ENCODE peak calls at places on chromosomes 12 and 14, in five cellular contexts. One of them, this sample, is unnamed.

GRCh38 chr12:70721958-70722357 is 84.7 kb upstream of the PTPRB start:
- DNase-seq in heart right ventricle: no peak
- DNase-seq in heart left ventricle: no peak
- DNase-seq in CD8-positive, alpha-beta T cell: no peak
- DNase-seq in IMR-90: no peak
- DNase-seq in this sample: no peak

GRCh38 chr12:103880299-103881142 is 39.5 kb upstream of the NT5DC3 start:
- DNase-seq in heart left ventricle: no peak
- DNase-seq in heart right ventricle: no peak
- DNase-seq in CD8-positive, alpha-beta T cell: no peak
- DNase-seq in IMR-90: no peak
- DNase-seq in this sample: no peak

GRCh38 chr12:131422744-131423143 is 288.1 kb upstream of the SFSWAP start:
- DNase-seq in IMR-90: no peak
- DNase-seq in heart left ventricle: no peak
- DNase-seq in CD8-positive, alpha-beta T cell: no peak
- DNase-seq in heart right ventricle: no peak
- DNase-seq in this sample: no peak

GRCh38 chr12:129079719-129080118 is 226.4 kb downstream of the GLT1D1 start:
- DNase-seq in heart right ventricle: no peak
- DNase-seq in CD8-positive, alpha-beta T cell: no peak
- DNase-seq in heart left ventricle: no peak
- DNase-seq in IMR-90: no peak
- DNase-seq in this sample: no peak

GRCh38 chr12:116708826-116709756 is 28.8 kb downstream of the SPRING1 start:
- DNase-seq in heart left ventricle: no peak
- DNase-seq in CD8-positive, alpha-beta T cell: peak
- DNase-seq in heart right ventricle: peak
- DNase-seq in IMR-90: peak
- DNase-seq in this sample: no peak

GRCh38 chr12:93115646-93116045 is 186.6 kb upstream of the EEA1 start:
- DNase-seq in CD8-positive, alpha-beta T cell: no peak
- DNase-seq in heart right ventricle: peak
- DNase-seq in heart left ventricle: peak
- DNase-seq in IMR-90: peak
- DNase-seq in this sample: no peak

GRCh38 chr12:62767506-62767905 is 167.4 kb downstream of the PPM1H start:
- DNase-seq in heart right ventricle: no peak
- DNase-seq in IMR-90: peak
- DNase-seq in CD8-positive, alpha-beta T cell: no peak
- DNase-seq in heart left ventricle: no peak
- DNase-seq in this sample: no peak

GRCh38 chr14:75249251-75249957 is 29.2 kb upstream of the FOS start:
- DNase-seq in heart left ventricle: no peak
- DNase-seq in IMR-90: no peak
- DNase-seq in CD8-positive, alpha-beta T cell: peak
- DNase-seq in heart right ventricle: no peak
- DNase-seq in this sample: peak

GRCh38 chr14:73741386-73741875 is 27.2 kb upstream of the PNMA1 start:
- DNase-seq in heart left ventricle: peak
- DNase-seq in CD8-positive, alpha-beta T cell: no peak
- DNase-seq in IMR-90: peak
- DNase-seq in heart right ventricle: peak
- DNase-seq in this sample: peak

GRCh38 chr12:94175763-94176660 is 27.6 kb downstream of the PLXNC1 start:
- DNase-seq in CD8-positive, alpha-beta T cell: no peak
- DNase-seq in heart right ventricle: no peak
- DNase-seq in IMR-90: peak
- DNase-seq in heart left ventricle: no peak
- DNase-seq in this sample: no peak

DNA sequence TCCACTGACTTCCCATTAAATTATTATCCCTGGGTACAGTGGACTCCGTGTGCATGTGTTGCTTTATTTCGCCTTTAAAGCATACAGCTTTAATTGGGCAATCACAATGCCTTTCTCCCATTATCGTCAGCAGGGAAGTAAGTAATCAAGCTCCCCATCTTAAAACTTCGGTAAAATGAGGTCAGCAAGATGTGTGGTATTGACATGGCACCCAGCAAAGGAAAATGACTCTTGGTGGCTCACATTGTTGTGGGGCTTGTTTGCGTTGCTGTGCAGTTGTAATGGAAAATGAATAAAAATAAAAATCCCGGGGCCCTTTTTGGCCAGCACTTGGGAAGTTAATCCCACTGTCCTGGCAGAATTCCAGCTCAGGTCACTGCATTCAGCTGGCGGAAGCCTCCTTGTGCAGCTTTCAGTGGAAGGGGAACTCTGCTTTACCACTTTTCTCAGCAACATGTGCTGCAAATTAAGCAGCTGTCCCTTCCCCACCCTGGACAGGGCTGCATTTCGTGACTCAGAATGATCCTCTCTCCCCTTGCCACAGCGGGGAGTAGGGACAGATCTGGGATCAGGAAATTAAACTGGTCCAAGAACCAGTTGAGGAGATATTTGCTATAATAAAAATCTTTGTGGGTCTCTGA is 13.9 kb upstream of the ATP2A2 start:
- DNase-seq in heart left ventricle: peak
- DNase-seq in CD8-positive, alpha-beta T cell: no peak
- DNase-seq in heart right ventricle: peak
- DNase-seq in IMR-90: peak
- DNase-seq in this sample: no peak
- H3K27ac ChIP-seq in heart left ventricle: peak
- H3K27ac ChIP-seq in CD8-positive, alpha-beta T cell: no peak
- H3K27ac ChIP-seq in heart right ventricle: no peak
- H3K27ac ChIP-seq in IMR-90: peak
- H3K27ac ChIP-seq in this sample: peak

DNA sequence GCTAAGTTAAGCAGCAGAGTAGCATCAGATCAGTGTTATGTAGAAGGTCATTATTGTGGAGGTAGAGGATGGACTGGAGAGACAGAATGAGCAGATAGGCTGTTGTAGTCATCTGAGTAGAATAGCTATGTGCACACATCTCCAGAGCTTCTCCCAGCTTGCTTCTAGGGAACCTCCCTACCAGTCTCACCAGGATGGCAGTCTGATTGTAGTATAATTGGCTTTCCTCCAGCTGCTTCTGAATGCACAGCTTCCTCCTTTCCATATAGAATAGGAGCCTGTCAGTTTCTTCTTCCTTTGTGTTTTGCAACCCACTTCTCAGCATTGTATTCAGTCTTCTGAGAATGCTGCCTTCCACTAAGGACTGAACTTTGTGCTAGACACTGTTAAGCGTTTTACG is 2.1 kb upstream of the CSAD start:
- DNase-seq in heart left ventricle: no peak
- DNase-seq in heart right ventricle: no peak
- DNase-seq in IMR-90: no peak
- DNase-seq in CD8-positive, alpha-beta T cell: no peak
- DNase-seq in this sample: no peak
- H3K4me3 ChIP-seq in heart left ventricle: no peak
- H3K4me3 ChIP-seq in heart right ventricle: no peak
- H3K4me3 ChIP-seq in IMR-90: peak
- H3K4me3 ChIP-seq in CD8-positive, alpha-beta T cell: peak
- H3K4me3 ChIP-seq in this sample: peak

DNA sequence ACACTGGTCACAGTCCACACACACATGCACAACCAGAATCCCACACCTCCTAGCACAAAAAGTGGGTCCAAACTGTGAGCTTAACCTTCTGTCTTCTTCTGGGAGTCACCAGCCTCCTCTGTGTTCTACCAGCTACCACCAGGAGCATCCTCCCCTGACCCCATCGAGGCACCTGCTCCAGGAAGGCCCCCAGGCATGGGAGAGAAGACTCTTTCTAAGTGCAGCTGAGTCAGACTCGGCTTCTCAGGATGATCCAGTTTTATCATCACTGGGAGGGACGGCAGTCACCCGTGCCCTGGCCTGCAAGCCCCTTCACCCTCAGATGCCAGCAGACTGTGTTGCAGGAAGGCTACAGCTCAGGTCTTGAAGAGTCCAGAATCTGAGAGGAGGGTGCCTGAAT is 7.9 kb upstream of the ENDOU start:
- DNase-seq in CD8-positive, alpha-beta T cell: no peak
- DNase-seq in heart right ventricle: no peak
- DNase-seq in IMR-90: no peak
- DNase-seq in heart left ventricle: no peak
- DNase-seq in this sample: no peak
- H3K27ac ChIP-seq in CD8-positive, alpha-beta T cell: no peak
- H3K27ac ChIP-seq in heart right ventricle: no peak
- H3K27ac ChIP-seq in IMR-90: no peak
- H3K27ac ChIP-seq in heart left ventricle: no peak
- H3K27ac ChIP-seq in this sample: no peak

GRCh38 chr12:20188930-20189653 is 179.2 kb upstream of the PDE3A start:
- DNase-seq in heart right ventricle: no peak
- DNase-seq in heart left ventricle: no peak
- DNase-seq in IMR-90: no peak
- DNase-seq in CD8-positive, alpha-beta T cell: no peak
- DNase-seq in this sample: no peak
- H3K4me3 ChIP-seq in heart right ventricle: no peak
- H3K4me3 ChIP-seq in heart left ventricle: no peak
- H3K4me3 ChIP-seq in IMR-90: no peak
- H3K4me3 ChIP-seq in CD8-positive, alpha-beta T cell: no peak
- H3K4me3 ChIP-seq in this sample: no peak

DNA sequence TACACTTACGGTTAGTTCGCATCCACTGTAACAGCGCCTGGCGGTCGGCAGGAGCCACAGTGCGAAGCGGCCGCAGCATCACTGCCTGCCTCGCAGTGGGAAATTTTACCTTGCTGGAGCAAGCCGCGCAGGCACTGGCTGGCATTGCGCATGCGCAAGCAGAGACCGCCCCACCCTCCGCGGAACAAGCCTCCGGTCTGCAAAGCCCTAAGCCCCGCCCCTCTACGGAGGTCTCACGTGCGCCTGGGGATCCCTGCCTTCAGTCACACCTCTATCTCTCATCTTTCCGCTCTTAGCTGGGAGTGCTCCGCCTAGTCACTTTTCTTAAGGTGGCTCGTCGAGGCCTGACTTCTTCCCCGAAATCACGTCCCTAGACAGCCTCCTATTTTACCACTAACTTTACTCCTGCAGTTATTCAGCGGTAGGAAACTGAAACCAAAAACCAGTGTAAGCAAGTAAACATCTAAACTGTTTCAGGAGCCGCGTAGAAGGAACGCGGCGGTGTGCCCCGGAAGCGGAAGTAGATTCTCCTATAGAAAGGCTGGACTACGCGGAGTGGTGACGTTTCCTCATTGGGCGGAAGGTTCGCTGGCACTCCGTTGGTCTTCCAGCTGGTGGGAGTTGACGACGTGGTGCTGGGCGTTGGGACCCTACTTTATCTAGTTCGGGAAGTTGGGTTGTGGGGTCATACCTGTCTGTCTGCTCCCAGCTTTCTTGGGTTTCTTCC is at the start of gene SRP54:
- DNase-seq in IMR-90: peak
- DNase-seq in heart right ventricle: peak
- DNase-seq in CD8-positive, alpha-beta T cell: peak
- DNase-seq in heart left ventricle: peak
- DNase-seq in this sample: peak
- H3K27ac ChIP-seq in IMR-90: peak
- H3K27ac ChIP-seq in heart right ventricle: peak
- H3K27ac ChIP-seq in CD8-positive, alpha-beta T cell: peak
- H3K27ac ChIP-seq in heart left ventricle: peak
- H3K27ac ChIP-seq in this sample: peak

GRCh38 chr12:9866786-9867379 is 2.3 kb downstream of the CLEC2B start:
- DNase-seq in heart right ventricle: no peak
- DNase-seq in IMR-90: no peak
- DNase-seq in heart left ventricle: no peak
- DNase-seq in CD8-positive, alpha-beta T cell: no peak
- DNase-seq in this sample: no peak

GRCh38 chr12:9868271-9868815 is 811 bp downstream of the CLEC2B start:
- DNase-seq in heart left ventricle: no peak
- DNase-seq in heart right ventricle: no peak
- DNase-seq in CD8-positive, alpha-beta T cell: no peak
- DNase-seq in IMR-90: no peak
- DNase-seq in this sample: no peak

GRCh38 chr12:9868951-9869306 is 225 bp downstream of the CLEC2B start:
- DNase-seq in CD8-positive, alpha-beta T cell: no peak
- DNase-seq in IMR-90: no peak
- DNase-seq in heart right ventricle: no peak
- DNase-seq in heart left ventricle: no peak
- DNase-seq in this sample: no peak

GRCh38 chr12:9869307-9870161 is at the start of gene CLEC2B:
- DNase-seq in CD8-positive, alpha-beta T cell: no peak
- DNase-seq in heart left ventricle: no peak
- DNase-seq in IMR-90: peak
- DNase-seq in heart right ventricle: peak
- DNase-seq in this sample: no peak

DNA sequence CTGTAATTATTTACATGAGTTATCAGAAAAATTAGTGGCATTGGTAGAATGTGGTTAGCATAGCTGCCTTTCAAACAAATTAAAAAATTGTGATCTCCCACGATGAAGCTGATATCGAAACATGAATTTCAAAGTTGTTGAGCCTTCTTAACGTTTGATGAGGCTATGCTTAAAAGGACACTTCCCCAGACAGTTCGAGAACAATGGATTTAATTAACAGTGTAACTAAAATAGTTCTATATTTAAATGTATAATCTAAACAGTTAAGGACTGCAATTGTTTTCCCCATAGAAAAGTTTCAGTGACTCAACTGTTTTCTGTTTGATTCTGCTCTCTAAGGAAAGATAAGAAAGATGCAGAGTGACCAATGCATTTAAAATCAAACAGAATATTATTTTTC is 1.6 kb downstream of the CLEC2B start:
- DNase-seq in CD8-positive, alpha-beta T cell: no peak
- DNase-seq in IMR-90: no peak
- DNase-seq in heart left ventricle: no peak
- DNase-seq in heart right ventricle: no peak
- DNase-seq in this sample: no peak
- H3K4me3 ChIP-seq in CD8-positive, alpha-beta T cell: peak
- H3K4me3 ChIP-seq in IMR-90: no peak
- H3K4me3 ChIP-seq in heart left ventricle: peak
- H3K4me3 ChIP-seq in heart right ventricle: peak
- H3K4me3 ChIP-seq in this sample: peak

GRCh38 chr14:94124582-94125377 is 4.6 kb downstream of the IFI27L2 start:
- DNase-seq in IMR-90: no peak
- DNase-seq in heart left ventricle: no peak
- DNase-seq in CD8-positive, alpha-beta T cell: no peak
- DNase-seq in heart right ventricle: peak
- DNase-seq in this sample: no peak
- H3K27ac ChIP-seq in IMR-90: no peak
- H3K27ac ChIP-seq in heart left ventricle: no peak
- H3K27ac ChIP-seq in CD8-positive, alpha-beta T cell: no peak
- H3K27ac ChIP-seq in heart right ventricle: no peak
- H3K27ac ChIP-seq in this sample: no peak

GRCh38 chr14:68502196-68502595 is 290.7 kb downstream of the ZFP36L1 start:
- DNase-seq in heart right ventricle: no peak
- DNase-seq in CD8-positive, alpha-beta T cell: no peak
- DNase-seq in IMR-90: no peak
- DNase-seq in heart left ventricle: no peak
- DNase-seq in this sample: no peak
- H3K4me3 ChIP-seq in heart right ventricle: no peak
- H3K4me3 ChIP-seq in CD8-positive, alpha-beta T cell: no peak
- H3K4me3 ChIP-seq in IMR-90: no peak
- H3K4me3 ChIP-seq in heart left ventricle: no peak
- H3K4me3 ChIP-seq in this sample: no peak

GRCh38 chr14:58824106-58824505 is 186.3 kb downstream of the DACT1 start:
- DNase-seq in IMR-90: peak
- DNase-seq in heart left ventricle: no peak
- DNase-seq in heart right ventricle: no peak
- DNase-seq in CD8-positive, alpha-beta T cell: no peak
- DNase-seq in this sample: no peak
- H3K27ac ChIP-seq in IMR-90: no peak
- H3K27ac ChIP-seq in heart left ventricle: no peak
- H3K27ac ChIP-seq in heart right ventricle: no peak
- H3K27ac ChIP-seq in CD8-positive, alpha-beta T cell: no peak
- H3K27ac ChIP-seq in this sample: no peak

This sample was measured in upper lobe of right lung.